ENCODE peak calls at places on chromosomes 12 and 14, in five cellular contexts. R is tibial artery, L is heart right ventricle, I is lower lobe of right lung, F is A673. V is an unnamed sample.
A peak's percentile ranks its signal among the peaks of the same experiment; 100 is the strongest.

GRCh38 chr12:14564336-14564959 is 3.2 kb downstream of the PLBD1 start:
- DNase-seq in R (no peak), L (no peak), I (no peak), F (no peak), V (no peak)

GRCh38 chr12:115872212-115872611 is 405.3 kb downstream of the MED13L start:
- DNase-seq in R (no peak), L (no peak), I (no peak), F (no peak), V (peak; percentile 21)

GRCh38 chr12:700061-700460 is 36.8 kb upstream of the NINJ2 start:
- DNase-seq in R (no peak), L (no peak), I (no peak), F (no peak), V (peak; percentile 28)

GRCh38 chr12:43937947-43938346 is 102.1 kb downstream of the TMEM117 start:
- DNase-seq in R (no peak), L (no peak), I (no peak), F (peak; percentile 54), V (no peak)

GRCh38 chr14:58133739-58134138 is 18.3 kb downstream of the ARMH4 start:
- DNase-seq in R (no peak), L (no peak), I (no peak), F (no peak), V (no peak)

GRCh38 chr12:93191956-93192355 is 185.8 kb upstream of the NUDT4 start:
- DNase-seq in R (peak; percentile 77), L (no peak), I (no peak), F (no peak), V (no peak)

GRCh38 chr14:74290415-74290814 is 12.3 kb downstream of the ABCD4 start:
- DNase-seq in R (no peak), L (no peak), I (no peak), F (peak; percentile 60), V (peak; percentile 55)

GRCh38 chr14:24436355-24437019 is 6.1 kb downstream of the SDR39U1 start:
- DNase-seq in R (no peak), L (peak; percentile 64), I (no peak), F (peak; percentile 71), V (peak; percentile 66)

GRCh38 chr12:115398311-115398781 is 714.4 kb upstream of the TBX3 start:
- DNase-seq in R (no peak), L (no peak), I (no peak), F (no peak), V (no peak)

GRCh38 chr14:103541944-103542544 is 13.0 kb downstream of the TRMT61A start:
- DNase-seq in R (no peak), L (no peak), I (peak; percentile 53), F (no peak), V (peak; percentile 65)

GRCh38 chr12:106135781-106136180 is 3.0 kb downstream of the NUAK1 start:
- DNase-seq in R (no peak), L (no peak), I (no peak), F (no peak), V (peak; percentile 26)

GRCh38 chr12:117596968-117597367 is 235.5 kb upstream of the NOS1 start:
- DNase-seq in R (no peak), L (no peak), I (no peak), F (no peak), V (no peak)

GRCh38 chr14:55968741-55969140 is 149.5 kb upstream of the PELI2 start:
- DNase-seq in R (no peak), L (no peak), I (no peak), F (no peak), V (no peak)

GRCh38 chr14:96056509-96057422 is 17.6 kb downstream of the C14orf132 start:
- DNase-seq in R (peak; percentile 27), L (no peak), I (no peak), F (no peak), V (peak; percentile 77)

GRCh38 chr12:21852251-21852650 is 77.7 kb upstream of the KCNJ8 start:
- DNase-seq in R (no peak), L (no peak), I (no peak), F (no peak), V (no peak)

DNA sequence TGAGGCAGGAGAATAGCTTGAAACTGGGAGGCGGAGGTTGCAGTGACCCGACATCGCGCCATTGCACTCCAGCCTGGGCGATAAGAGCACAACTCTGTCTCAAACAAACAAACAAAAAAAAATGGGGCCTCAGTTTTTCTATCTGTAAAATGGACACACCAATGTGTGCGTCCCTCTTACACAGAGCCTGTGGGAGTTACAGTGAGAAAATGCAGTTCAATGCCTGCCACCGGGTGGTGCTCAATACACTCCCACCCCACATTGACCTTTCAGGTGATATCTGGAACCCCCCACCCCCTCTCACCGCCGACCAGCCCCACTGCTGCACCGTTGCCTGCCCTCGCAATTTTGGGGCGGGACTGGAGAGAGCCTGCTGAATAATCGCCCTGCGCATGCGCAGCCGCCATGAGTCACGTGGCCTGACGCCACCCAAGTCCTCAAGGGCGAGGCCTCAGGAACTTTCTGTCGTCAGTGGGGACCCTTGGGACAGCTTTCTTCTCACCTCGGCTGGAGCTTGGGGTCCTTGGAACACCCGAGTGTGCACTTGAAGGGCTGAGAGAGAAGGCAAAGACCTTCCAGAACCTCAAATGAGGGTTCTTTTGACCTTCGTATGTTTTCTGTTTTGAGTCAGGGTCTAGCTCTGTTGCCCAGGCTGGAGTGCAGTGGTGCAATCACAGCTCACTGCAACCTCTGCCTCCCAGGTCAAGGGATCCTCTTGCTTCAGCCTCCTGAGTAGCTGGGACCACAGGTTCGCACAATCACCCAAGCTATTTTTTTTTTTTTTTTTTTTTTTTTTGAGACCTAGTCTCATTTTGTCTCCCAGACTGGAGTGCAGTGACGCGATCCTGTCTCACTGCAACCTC is 14.6 kb upstream of the CABP1 start:
- DNase-seq in R (no peak), L (no peak), I (no peak), F (peak; percentile 24), V (peak; percentile 10)
- TF ChIP-seq CTCF in R (no peak), L (no peak), I (no peak), F (peak; percentile 50), V (peak; percentile 25)

GRCh38 chr12:32505546-32505945 is 106.2 kb downstream of the FGD4 start:
- DNase-seq in R (no peak), L (no peak), I (no peak), F (peak; percentile 35), V (no peak)

GRCh38 chr12:32504626-32505025 is 105.3 kb downstream of the FGD4 start:
- DNase-seq in R (no peak), L (no peak), I (no peak), F (peak; percentile 25), V (no peak)

GRCh38 chr12:32505067-32505466 is 105.7 kb downstream of the FGD4 start:
- DNase-seq in R (no peak), L (no peak), I (no peak), F (peak; percentile 34), V (no peak)

GRCh38 chr12:32501835-32502333 is 102.5 kb downstream of the FGD4 start:
- DNase-seq in R (no peak), L (peak; percentile 28), I (no peak), F (peak; percentile 96), V (peak; percentile 98)

GRCh38 chr12:32502693-32503510 is 103.5 kb downstream of the FGD4 start:
- DNase-seq in R (no peak), L (no peak), I (no peak), F (peak; percentile 40), V (peak; percentile 20)
- H3K4me3 ChIP-seq in R (no peak overlapping the region), L (peak overlapping the region; percentile 40), I (peak overlapping the region; percentile 27), F (peak overlapping the region; percentile 47), V (peak overlapping the region; percentile 61)

GRCh38 chr12:62194616-62195015 is 65.6 kb upstream of the USP15 start:
- DNase-seq in R (no peak), L (no peak), I (no peak), F (no peak), V (no peak)

GRCh38 chr12:62194031-62194430 is 66.2 kb upstream of the USP15 start:
- DNase-seq in R (no peak), L (no peak), I (no peak), F (no peak), V (no peak)

GRCh38 chr12:62191747-62192485 is 68.3 kb upstream of the USP15 start:
- DNase-seq in R (no peak), L (no peak), I (peak; percentile 49), F (peak; percentile 49), V (peak; percentile 55)

GRCh38 chr12:62190921-62191746 is 69.1 kb upstream of the USP15 start:
- DNase-seq in R (no peak), L (no peak), I (peak; percentile 48), F (peak; percentile 17), V (peak; percentile 57)

DNA sequence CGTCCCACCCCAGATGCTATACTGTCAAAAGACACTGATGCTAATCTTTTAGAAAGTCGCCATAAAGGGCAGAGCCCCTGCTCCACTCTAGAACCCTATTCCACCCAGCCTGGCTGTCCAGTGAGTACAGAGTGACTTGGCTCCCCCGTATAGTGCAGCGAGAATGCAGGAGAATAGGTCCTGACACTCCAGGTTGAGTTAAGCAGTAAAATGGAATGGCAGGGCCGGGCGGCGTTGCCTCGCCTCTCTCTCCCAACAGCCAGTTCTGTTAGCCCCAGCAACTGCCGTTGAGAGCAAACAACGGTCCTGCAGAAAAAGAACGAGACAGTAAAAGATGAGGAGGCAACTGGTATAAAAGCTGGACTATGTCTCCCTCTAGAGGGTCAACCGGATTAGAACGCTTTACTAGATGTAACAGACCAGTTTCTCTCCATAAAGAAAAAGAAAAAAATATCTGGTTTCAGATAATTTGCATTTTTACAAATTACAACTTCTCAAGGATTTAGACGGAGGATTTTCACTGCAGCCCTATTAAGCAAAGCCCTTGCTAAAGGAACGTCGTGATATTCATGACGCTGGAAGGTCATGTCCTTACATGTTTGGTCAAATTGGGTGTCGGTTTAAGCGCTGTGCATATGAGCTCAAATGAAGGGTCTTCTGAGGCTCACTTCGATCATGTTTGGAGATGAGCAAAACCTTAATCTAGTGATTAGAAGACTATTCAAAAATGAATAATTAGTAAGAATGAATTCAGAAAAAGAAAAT is 67.5 kb upstream of the USP15 start:
- DNase-seq in R (no peak), L (peak; percentile 47), I (peak; percentile 54), F (peak; percentile 90), V (peak; percentile 89)
- TF ChIP-seq CTCF in R (peak; percentile 57), L (peak; percentile 73), I (peak; percentile 68), F (peak; percentile 83), V (peak; percentile 88)

GRCh38 chr14:106848330-106849121 is 1322.1 kb downstream of the TMEM121 start:
- DNase-seq in R (no peak), L (no peak), I (no peak), F (peak; percentile 65), V (no peak)
- H3K4me3 ChIP-seq in R (no peak overlapping the region), L (no peak overlapping the region), I (no peak overlapping the region), F (no peak overlapping the region), V (no peak overlapping the region)

GRCh38 chr12:65313704-65314317 is 35.3 kb downstream of the MSRB3 start:
- DNase-seq in R (no peak), L (no peak), I (no peak), F (peak; percentile 58), V (peak; percentile 10)
- TF ChIP-seq CTCF in R (peak; percentile 27), L (peak; percentile 52), I (peak; percentile 37), F (peak; percentile 76), V (peak; percentile 65)

GRCh38 chr14:34460295-34460694 is 1.7 kb downstream of the SPTSSA start:
- DNase-seq in R (no peak), L (no peak), I (no peak), F (no peak), V (no peak)
- H3K4me3 ChIP-seq in R (no peak overlapping the region), L (no peak overlapping the region), I (peak overlapping the region; percentile 69), F (peak overlapping the region; percentile 87), V (peak overlapping the region; percentile 73)

GRCh38 chr12:6644903-6645302 is 2.3 kb downstream of the ACRBP start:
- DNase-seq in R (no peak), L (peak; percentile 32), I (no peak), F (no peak), V (peak; percentile 57)
- TF ChIP-seq CTCF in R (peak; percentile 32), L (peak; percentile 36), I (peak; percentile 20), F (peak; percentile 57), V (peak; percentile 51)

V was measured in neural progenitor cell.